ENCODE peak calls at places on chromosomes 13 and 19, in eight cellular contexts. G is breast epithelium; E is stimulated activated CD8-positive, alpha-beta memory T cell treated with anti-CD3 and anti-CD28 coated beads, Interleukin-7, amount 100 ng/mL, for 24 hours; B is cerebellar cortex; I is brain microvascular endothelial cell; X is activated naive CD8-positive, alpha-beta T cell treated with anti-CD3 and anti-CD28 coated beads, Interleukin-2, amount 50 U/mL, for 24 hours; Z is HAP-1; Y is activated B cell treated with CpG ODN at 0.5 μM for 24 hours. V is an unnamed sample.

GRCh38 chr19:48539503-48540096 is 12.4 kb upstream of the SULT2B1 start:
- DNase-seq in B (no peak), I (peak), Y (no peak), X (no peak), Z (no peak), G (no peak), E (no peak), V (no peak)

GRCh38 chr19:38360839-38361631 is 13.3 kb upstream of the PSMD8 start:
- DNase-seq in E (no peak), Z (no peak), B (peak), G (no peak), X (no peak), Y (peak), I (no peak), V (no peak)

GRCh38 chr13:45333973-45334922 is 6.7 kb downstream of the TPT1 start:
- DNase-seq in Z (no peak), G (no peak), B (no peak), E (no peak), I (peak), X (no peak), Y (no peak), V (no peak)

GRCh38 chr13:78228211-78228610 is 309.6 kb upstream of the EDNRB start:
- DNase-seq in G (no peak), Z (no peak), B (no peak), X (no peak), Y (no peak), E (no peak), I (no peak), V (no peak)

GRCh38 chr19:40530091-40530901 is 46.4 kb upstream of the SHKBP1 start:
- DNase-seq in E (no peak), B (peak), Z (peak), Y (no peak), X (no peak), I (no peak), G (no peak), V (no peak)

GRCh38 chr19:12513531-12514061 is 29.0 kb upstream of the ZNF709 start:
- DNase-seq in I (no peak), G (no peak), X (no peak), E (no peak), Z (no peak), Y (no peak), B (peak), V (no peak)

GRCh38 chr13:88817560-88817959 is 1146.4 kb downstream of the SLITRK5 start:
- DNase-seq in Z (no peak), G (no peak), X (no peak), I (no peak), B (no peak), Y (no peak), E (no peak), V (no peak)

GRCh38 chr19:41668315-41668714 is 19.8 kb downstream of the CEACAM7 start:
- DNase-seq in Z (no peak), X (no peak), B (no peak), Y (no peak), E (no peak), I (no peak), G (no peak), V (no peak)

GRCh38 chr13:41547253-41548000 is 90.1 kb downstream of the RGCC start:
- DNase-seq in I (no peak), B (peak), X (no peak), E (no peak), Y (no peak), Z (no peak), G (no peak), V (no peak)

V was measured in NCI-H1048.